ENCODE peak calls at places on chromosomes 7 and 10, in nine cellular contexts. A is IMR-90, K is heart left ventricle, C is K562, S is upper lobe of left lung, Q is transverse colon, N is H1, R is tibial nerve, X is thyroid gland. W is an unnamed sample.

GRCh38 chr7:12709731-12710502 is 22.5 kb downstream of the ARL4A start:
- DNase-seq in A (peak; percentile 47), K (no peak), C (no peak), S (no peak), Q (no peak), N (no peak), R (no peak), X (no peak), W (no peak)

GRCh38 chr7:40194743-40195142 is 59.9 kb downstream of the SUGCT start:
- DNase-seq in A (peak; percentile 88), K (no peak), C (no peak), S (no peak), Q (no peak), N (peak; percentile 14), R (no peak), X (no peak), W (no peak)

GRCh38 chr10:54484186-54484585 is 316.8 kb downstream of the PCDH15 start:
- DNase-seq in A (no peak), K (no peak), C (no peak), S (no peak), Q (no peak), N (no peak), R (no peak), X (no peak), W (no peak)

GRCh38 chr10:123599366-123599849 is 66.7 kb upstream of the GPR26 start:
- DNase-seq in A (no peak), K (no peak), C (no peak), S (no peak), Q (no peak), N (no peak), R (no peak), X (no peak), W (no peak)

GRCh38 chr7:70710011-70710480 is 421.9 kb upstream of the GALNT17 start:
- DNase-seq in A (peak; percentile 76), K (no peak), C (no peak), S (no peak), Q (no peak), N (no peak), R (no peak), X (no peak), W (peak; percentile 54)

GRCh38 chr7:74587435-74588126 is 69.9 kb upstream of the GTF2I start:
- DNase-seq in A (peak; percentile 89), K (peak; percentile 80), C (peak; percentile 87), S (peak; percentile 91), Q (peak; percentile 81), N (peak; percentile 69), R (peak; percentile 90), X (peak; percentile 99), W (peak; percentile 29)

GRCh38 chr10:72830625-72831024 is 62.9 kb upstream of the OIT3 start:
- DNase-seq in A (no peak), K (no peak), C (no peak), S (no peak), Q (no peak), N (no peak), R (no peak), X (no peak), W (no peak)

GRCh38 chr10:109773818-109774440 is 149.4 kb downstream of the XPNPEP1 start:
- DNase-seq in A (peak; percentile 43), K (no peak), C (peak; percentile 16), S (no peak), Q (no peak), N (no peak), R (no peak), X (no peak), W (no peak)

GRCh38 chr10:74025380-74025978 is 27.6 kb downstream of the VCL start:
- DNase-seq in A (no peak), K (no peak), C (no peak), S (no peak), Q (no peak), N (no peak), R (no peak), X (no peak), W (no peak)

GRCh38 chr10:36489181-36489927 is 636.0 kb upstream of the ANKRD30A start:
- DNase-seq in A (peak; percentile 23), K (peak; percentile 62), C (no peak), S (no peak), Q (no peak), N (no peak), R (no peak), X (peak; percentile 59), W (no peak)

GRCh38 chr7:74193054-74193453 is 16.8 kb upstream of the LAT2 start:
- DNase-seq in A (no peak), K (no peak), C (no peak), S (no peak), Q (no peak), N (no peak), R (no peak), X (no peak), W (no peak)

GRCh38 chr7:4399596-4399995 is 282.5 kb upstream of the FOXK1 start:
- DNase-seq in A (no peak), K (no peak), C (no peak), S (no peak), Q (no peak), N (no peak), R (no peak), X (no peak), W (no peak)

GRCh38 chr10:28869606-28870201 is 192.4 kb downstream of the BAMBI start:
- DNase-seq in A (no peak), K (no peak), C (no peak), S (no peak), Q (no peak), N (no peak), R (no peak), X (no peak), W (no peak)

GRCh38 chr10:49781247-49781646 is 19.1 kb upstream of the OGDHL start:
- DNase-seq in A (peak; percentile 21), K (no peak), C (no peak), S (no peak), Q (no peak), N (no peak), R (no peak), X (no peak), W (no peak)

GRCh38 chr10:30080161-30080560 is 20.8 kb upstream of the JCAD start:
- DNase-seq in A (peak; percentile 61), K (no peak), C (no peak), S (no peak), Q (no peak), N (no peak), R (no peak), X (no peak), W (no peak)

GRCh38 chr7:12827920-12828319 is 140.5 kb downstream of the ARL4A start:
- DNase-seq in A (peak; percentile 60), K (no peak), C (no peak), S (no peak), Q (no peak), N (no peak), R (no peak), X (no peak), W (no peak)

GRCh38 chr7:132440126-132440525 is 136.1 kb downstream of the PLXNA4 start:
- DNase-seq in A (no peak), K (no peak), C (no peak), S (no peak), Q (no peak), N (no peak), R (no peak), X (no peak), W (no peak)

DNA sequence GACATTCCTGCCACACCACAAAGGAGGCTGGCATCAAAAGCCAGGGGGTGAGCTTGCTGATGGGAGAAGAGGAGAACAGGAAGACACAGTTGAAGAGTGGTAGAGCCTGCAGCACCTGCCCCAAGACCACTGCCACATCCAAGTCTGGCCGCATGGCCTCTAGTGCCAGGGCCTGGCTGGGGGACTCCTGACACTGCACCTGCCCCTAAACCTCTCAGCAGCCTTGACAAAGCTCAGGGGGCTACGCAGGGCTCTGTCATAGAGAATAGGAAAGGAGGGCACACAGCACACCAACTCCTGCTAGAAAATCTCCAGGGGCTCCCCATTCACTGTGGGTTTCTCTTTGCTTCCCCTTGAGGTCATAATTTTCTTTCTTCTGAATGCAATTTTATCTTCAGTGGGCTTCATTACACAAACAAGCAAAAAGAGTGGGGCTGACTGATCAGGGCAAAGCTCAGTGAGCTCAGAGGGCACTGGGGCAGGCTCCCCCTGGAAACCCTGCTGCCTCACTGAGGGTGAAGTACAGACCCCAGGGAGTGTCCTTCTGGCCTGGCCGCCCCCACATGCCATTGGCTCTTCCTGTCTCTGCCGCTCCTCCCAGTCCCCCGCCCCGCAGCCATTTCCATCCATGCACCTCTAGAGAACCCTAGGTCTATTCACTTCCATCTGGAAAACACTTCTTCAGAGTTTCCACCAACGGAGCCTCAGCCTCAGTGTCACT is 37.2 kb downstream of the VOPP1 start:
- DNase-seq in A (no peak), K (no peak), C (no peak), S (no peak), Q (no peak), N (no peak), R (no peak), X (no peak), W (no peak)
- TF ChIP-seq POLR2A in A (no peak), K (no peak), C (no peak), S (no peak), Q (no peak), N (no peak), R (no peak), X (no peak), W (no peak)

GRCh38 chr10:125009580-125010235 is 67.8 kb downstream of the ZRANB1 start:
- DNase-seq in A (no peak), K (no peak), C (no peak), S (no peak), Q (no peak), N (no peak), R (no peak), X (no peak), W (no peak)
- TF ChIP-seq CTCF in A (no peak), K (no peak), C (no peak), S (no peak), Q (no peak), N (no peak), R (no peak), X (no peak), W (no peak)

DNA sequence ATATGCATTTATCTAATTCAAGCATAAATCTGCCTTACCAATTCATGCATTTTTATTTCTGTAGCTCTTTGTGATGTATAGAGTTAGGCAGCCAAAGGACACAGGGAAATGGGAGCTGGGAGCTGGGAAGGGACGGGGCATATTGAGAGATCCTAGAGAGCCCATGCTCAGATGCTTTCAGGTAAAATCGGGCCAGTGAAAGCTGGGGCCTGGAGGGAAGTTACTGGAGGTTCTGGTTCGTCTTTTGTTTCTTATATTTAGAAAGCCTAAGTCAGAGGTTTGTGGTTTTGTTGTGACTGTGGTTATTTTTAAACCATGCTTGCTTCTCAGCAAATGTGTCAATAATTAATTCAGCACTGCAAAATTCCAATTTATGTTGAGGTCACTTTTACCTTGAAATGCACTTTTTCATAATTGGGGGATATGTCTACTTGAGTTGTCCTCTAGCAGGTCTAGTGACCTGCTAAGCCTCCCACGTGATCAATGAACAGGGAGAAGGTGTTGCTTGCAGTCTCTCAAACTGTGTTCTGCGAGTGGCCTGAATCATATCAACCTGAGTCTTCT is 5.0 kb downstream of the IFIT3 start:
- DNase-seq in A (no peak), K (no peak), C (no peak), S (no peak), Q (no peak), N (no peak), R (no peak), X (no peak), W (no peak)
- H3K4me3 ChIP-seq in A (peak overlapping the region; percentile 37), K (peak overlapping the region; percentile 67), C (no peak overlapping the region), S (peak overlapping the region; percentile 35), Q (peak overlapping the region; percentile 48), N (no peak overlapping the region), R (peak overlapping the region; percentile 19), X (no peak overlapping the region), W (peak overlapping the region; percentile 20)

DNA sequence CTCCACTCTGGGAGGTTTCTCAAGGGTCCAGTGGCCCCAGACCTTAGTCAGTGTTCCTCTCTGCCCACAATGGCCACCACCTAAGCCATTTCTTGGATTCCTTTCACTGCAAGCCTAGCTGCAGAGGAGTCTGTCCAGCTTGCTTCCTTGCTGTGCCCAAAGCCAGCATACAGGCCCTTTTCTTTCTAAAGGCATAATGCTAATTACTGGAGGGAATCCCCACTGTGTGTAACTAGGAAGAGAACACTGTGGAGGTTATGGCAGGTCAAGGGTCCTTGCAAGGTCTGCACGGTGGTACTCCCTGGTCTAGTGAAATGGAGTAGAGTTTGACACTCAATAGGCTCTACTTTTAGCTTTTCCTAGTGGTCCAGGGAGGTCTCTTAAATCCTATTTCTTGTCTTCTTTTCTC is 70.4 kb upstream of the CC2D2B start:
- DNase-seq in A (no peak), K (no peak), C (no peak), S (no peak), Q (no peak), N (no peak), R (no peak), X (no peak), W (no peak)
- TF ChIP-seq POLR2A in A (no peak), K (no peak), C (no peak), S (no peak), Q (no peak), N (no peak), R (no peak), X (no peak), W (no peak)

W was measured in prostate gland.